ENCODE peak calls at places on chromosomes 2 and 18, in eight cellular contexts. X is psoas muscle, S is lower lobe of right lung, H is breast epithelium, N is cardiac muscle cell, K is prostate gland, Q is uterus, T is ovary. E is an unnamed sample.

GRCh38 chr18:40066368-40066767 is 1888.7 kb upstream of the PIK3C3 start:
- DNase-seq in X (no peak), S (no peak), H (no peak), N (no peak), K (no peak), Q (no peak), T (no peak), E (no peak)

GRCh38 chr2:135819211-135819610 is 17.8 kb downstream of the LCT start:
- DNase-seq in X (no peak), S (no peak), H (no peak), N (peak; percentile 41), K (no peak), Q (no peak), T (no peak), E (no peak)

GRCh38 chr2:199602271-199602895 is 144.6 kb upstream of the SATB2 start:
- DNase-seq in X (no peak), S (no peak), H (no peak), N (peak; percentile 6), K (no peak), Q (no peak), T (no peak), E (no peak)

GRCh38 chr2:161223139-161223732 is 63.0 kb downstream of the TANK start:
- DNase-seq in X (no peak), S (no peak), H (no peak), N (peak; percentile 68), K (peak; percentile 46), Q (no peak), T (no peak), E (no peak)

GRCh38 chr18:5582849-5583667 is 39.3 kb upstream of the EPB41L3 start:
- DNase-seq in X (no peak), S (no peak), H (no peak), N (peak; percentile 47), K (no peak), Q (no peak), T (no peak), E (no peak)

GRCh38 chr2:133711226-133711625 is 143.0 kb upstream of the NCKAP5 start:
- DNase-seq in X (no peak), S (no peak), H (no peak), N (no peak), K (no peak), Q (no peak), T (no peak), E (no peak)

GRCh38 chr2:101559576-101559975 is 84.7 kb upstream of the RFX8 start:
- DNase-seq in X (peak; percentile 27), S (no peak), H (peak; percentile 34), N (peak; percentile 69), K (no peak), Q (peak; percentile 33), T (no peak), E (peak; percentile 5)

GRCh38 chr18:5285326-5285725 is 10.2 kb downstream of the ZBTB14 start:
- DNase-seq in X (no peak), S (no peak), H (no peak), N (peak; percentile 2), K (no peak), Q (no peak), T (no peak), E (no peak)

GRCh38 chr18:57057890-57058289 is 89.0 kb upstream of the BOD1L2 start:
- DNase-seq in X (no peak), S (no peak), H (no peak), N (no peak), K (no peak), Q (no peak), T (no peak), E (no peak)

GRCh38 chr18:57833441-57834101 is 30.5 kb upstream of the ATP8B1 start:
- DNase-seq in X (no peak), S (no peak), H (no peak), N (peak; percentile 44), K (no peak), Q (no peak), T (no peak), E (no peak)

GRCh38 chr2:120385355-120386127 is 39.6 kb downstream of the INHBB start:
- DNase-seq in X (no peak), S (no peak), H (no peak), N (no peak), K (no peak), Q (no peak), T (no peak), E (no peak)

GRCh38 chr2:237199082-237199481 is 113.4 kb downstream of the COPS8 start:
- DNase-seq in X (no peak), S (no peak), H (no peak), N (no peak), K (no peak), Q (no peak), T (no peak), E (no peak)

GRCh38 chr2:237200462-237200861 is 114.8 kb downstream of the COPS8 start:
- DNase-seq in X (no peak), S (no peak), H (no peak), N (no peak), K (no peak), Q (no peak), T (peak; percentile 25), E (no peak)

GRCh38 chr2:237201461-237202287 is 116.0 kb downstream of the COPS8 start:
- DNase-seq in X (peak; percentile 71), S (no peak), H (no peak), N (peak; percentile 81), K (no peak), Q (peak; percentile 49), T (no peak), E (peak; percentile 49)

GRCh38 chr2:237198144-237198900 is 112.6 kb downstream of the COPS8 start:
- DNase-seq in X (no peak), S (no peak), H (no peak), N (no peak), K (no peak), Q (no peak), T (no peak), E (no peak)

GRCh38 chr2:237199577-237199976 is 113.9 kb downstream of the COPS8 start:
- DNase-seq in X (no peak), S (no peak), H (no peak), N (no peak), K (no peak), Q (no peak), T (peak; percentile 31), E (no peak)
- H3K27ac ChIP-seq in X (peak overlapping the region; percentile 16), S (no peak overlapping the region), H (no peak overlapping the region), N (no peak overlapping the region), K (no peak overlapping the region), Q (peak overlapping the region; percentile 61), T (no peak overlapping the region), E (no peak overlapping the region)

DNA sequence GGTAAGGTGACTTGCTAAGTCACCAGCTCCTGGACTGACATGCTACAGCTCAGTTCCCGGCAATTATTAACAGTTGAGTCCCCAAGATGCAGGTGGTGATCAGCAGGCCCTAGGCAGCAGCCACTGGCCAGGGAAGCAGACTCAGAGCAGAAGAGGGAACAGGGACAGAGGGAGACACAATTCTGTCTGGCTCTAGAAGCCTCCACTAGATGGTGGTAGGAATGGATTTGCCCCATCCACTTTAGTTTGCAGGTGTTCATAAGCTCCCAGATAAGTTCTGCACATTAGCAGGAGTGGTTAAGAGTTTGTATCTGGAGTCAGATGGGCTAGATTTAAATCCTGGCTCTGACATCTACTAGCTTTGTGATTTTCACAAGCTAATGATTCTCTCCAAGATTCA is 25.5 kb upstream of the SLC1A4 start:
- DNase-seq in X (no peak), S (no peak), H (no peak), N (no peak), K (no peak), Q (no peak), T (no peak), E (no peak)
- TF ChIP-seq CTCF in X (no peak), S (no peak), H (no peak), N (no peak), K (no peak), Q (no peak), T (no peak), E (no peak)

GRCh38 chr2:45728458-45728942 is 77.0 kb downstream of the PRKCE start:
- DNase-seq in X (no peak), S (no peak), H (no peak), N (no peak), K (no peak), Q (no peak), T (no peak), E (no peak)
- H3K27ac ChIP-seq in X (no peak overlapping the region), S (no peak overlapping the region), H (no peak overlapping the region), N (no peak overlapping the region), K (no peak overlapping the region), Q (no peak overlapping the region), T (no peak overlapping the region), E (no peak overlapping the region)

GRCh38 chr18:44901283-44901682 is 220.6 kb downstream of the SETBP1 start:
- DNase-seq in X (no peak), S (no peak), H (no peak), N (no peak), K (no peak), Q (no peak), T (no peak), E (no peak)
- TF ChIP-seq CTCF in X (peak; percentile 17), S (peak; percentile 13), H (no peak), N (peak; percentile 32), K (no peak), Q (no peak), T (no peak), E (no peak)

GRCh38 chr18:21911551-21911950 is 171.0 kb downstream of the MIB1 start:
- DNase-seq in X (no peak), S (no peak), H (no peak), N (no peak), K (no peak), Q (no peak), T (no peak), E (no peak)
- H3K27ac ChIP-seq in X (no peak overlapping the region), S (no peak overlapping the region), H (no peak overlapping the region), N (no peak overlapping the region), K (no peak overlapping the region), Q (no peak overlapping the region), T (no peak overlapping the region), E (no peak overlapping the region)

DNA sequence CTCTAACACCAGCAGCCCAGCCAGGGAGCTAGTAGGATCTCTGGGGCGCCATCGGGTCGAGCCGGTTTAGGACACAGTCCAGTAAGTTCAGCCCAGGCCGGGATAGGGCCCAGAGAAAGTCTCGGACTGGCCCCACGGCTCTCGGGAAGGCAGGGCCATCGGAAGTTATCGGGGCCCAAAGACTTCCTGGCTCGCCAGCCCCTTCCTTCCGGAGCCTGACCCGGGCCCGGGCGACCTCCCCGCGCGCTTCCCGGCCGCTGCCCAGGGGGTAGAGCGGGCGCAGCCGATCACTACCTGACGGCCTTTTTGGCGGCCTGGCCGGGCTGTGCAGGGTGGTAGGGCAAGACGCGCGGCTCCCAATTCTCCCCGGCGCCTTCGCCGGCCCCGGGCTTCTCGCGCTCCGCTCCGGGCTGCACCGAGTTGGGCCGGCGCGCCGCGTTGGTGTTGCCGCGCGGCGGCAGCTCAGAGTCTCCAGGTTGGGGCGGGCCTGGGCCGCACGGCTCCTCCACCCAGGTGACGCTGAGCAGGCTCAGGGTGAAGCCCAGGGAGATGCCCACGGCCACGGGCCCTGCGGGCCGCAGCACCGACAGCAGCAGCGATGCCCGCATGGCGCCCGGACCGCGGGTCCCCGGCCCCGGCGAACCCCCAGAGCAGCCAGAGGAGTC is 546 bp downstream of the CHPF start:
- DNase-seq in X (no peak), S (no peak), H (no peak), N (peak; percentile 40), K (no peak), Q (no peak), T (no peak), E (peak; percentile 65)
- TF ChIP-seq CTCF in X (no peak), S (peak; percentile 5), H (no peak), N (no peak), K (no peak), Q (no peak), T (no peak), E (no peak)

GRCh38 chr2:230602562-230603230 is 109.9 kb upstream of the CAB39 start:
- DNase-seq in X (no peak), S (no peak), H (no peak), N (no peak), K (no peak), Q (no peak), T (no peak), E (no peak)
- H3K27ac ChIP-seq in X (no peak overlapping the region), S (no peak overlapping the region), H (no peak overlapping the region), N (no peak overlapping the region), K (no peak overlapping the region), Q (no peak overlapping the region), T (no peak overlapping the region), E (no peak overlapping the region)